ENCODE peak calls at places on chromosomes 3 and 15, in eight cellular contexts. T is NCI-H1436; P is hypothalamus; V is naive thymus-derived CD4-positive, alpha-beta T cell; Z is B cell; S is upper lobe of right lung; W is cerebellar cortex; O is stimulated activated CD8-positive, alpha-beta memory T cell treated with anti-CD3 and anti-CD28 coated beads, Interleukin-12 subunit alpha, Interleukin-12 subunit beta, amount 100 ng/mL, for 4 hours. Q is an unnamed sample.

GRCh38 chr3:170346481-170347125 is 10.9 kb upstream of the SKIL start:
- DNase-seq in W (no peak), V (no peak), O (no peak), P (no peak), S (no peak), Z (no peak), T (no peak), Q (no peak)

GRCh38 chr3:179943097-179943880 is 93.4 kb downstream of the PEX5L start:
- DNase-seq in P (peak; percentile 37), T (no peak), O (no peak), W (no peak), V (no peak), Z (no peak), S (no peak), Q (no peak)

GRCh38 chr3:183466575-183466974 is 38.2 kb upstream of the MCF2L2 start:
- DNase-seq in W (no peak), O (no peak), T (no peak), S (no peak), Z (no peak), V (no peak), P (no peak), Q (no peak)

GRCh38 chr15:74193305-74193718 is 9.3 kb downstream of the STRA6 start:
- DNase-seq in S (no peak), Z (no peak), W (no peak), P (no peak), O (no peak), V (no peak), T (no peak), Q (no peak)

GRCh38 chr3:47380026-47380600 is 708 bp upstream of the PTPN23 start:
- DNase-seq in S (no peak), P (no peak), T (no peak), O (no peak), W (no peak), V (no peak), Z (no peak), Q (no peak)

GRCh38 chr3:73784647-73785420 is 160.1 kb upstream of the PDZRN3 start:
- DNase-seq in P (no peak), O (no peak), V (no peak), T (no peak), S (no peak), Z (no peak), W (no peak), Q (no peak)

GRCh38 chr3:187713504-187713903 is 11.1 kb upstream of the RTP2 start:
- DNase-seq in P (no peak), V (peak; percentile 32), W (no peak), Z (no peak), O (no peak), S (no peak), T (no peak), Q (no peak)

GRCh38 chr15:83372434-83372873 is 74.7 kb upstream of the SH3GL3 start:
- DNase-seq in T (no peak), W (peak; percentile 3), V (no peak), Z (no peak), P (no peak), S (no peak), O (no peak), Q (no peak)

GRCh38 chr3:42772670-42773408 is at the start of gene CCDC13:
- DNase-seq in T (peak; percentile 36), V (peak; percentile 75), W (peak; percentile 81), P (peak; percentile 95), S (peak; percentile 98), O (peak; percentile 82), Z (peak; percentile 99), Q (peak; percentile 82)

GRCh38 chr3:8441969-8442559 is 59.6 kb upstream of the LMCD1 start:
- DNase-seq in S (no peak), Z (no peak), O (no peak), T (no peak), W (peak; percentile 61), P (peak; percentile 13), V (no peak), Q (no peak)

GRCh38 chr15:70835415-70835814 is 18.5 kb downstream of the LARP6 start:
- DNase-seq in P (peak; percentile 10), T (no peak), S (no peak), O (no peak), Z (no peak), W (no peak), V (no peak), Q (no peak)

GRCh38 chr3:37853691-37854413 is 7.8 kb upstream of the CTDSPL start:
- DNase-seq in T (no peak), W (peak; percentile 33), S (no peak), O (no peak), Z (no peak), P (no peak), V (no peak), Q (no peak)

GRCh38 chr3:43523454-43524053 is 98.3 kb downstream of the ANO10 start:
- DNase-seq in Z (no peak), S (no peak), P (no peak), T (no peak), V (no peak), W (no peak), O (no peak), Q (no peak)

GRCh38 chr15:80404719-80405553 is 754 bp downstream of the ARNT2 start:
- DNase-seq in O (no peak), S (peak; percentile 68), P (peak; percentile 50), T (peak; percentile 8), V (no peak), W (peak; percentile 17), Z (no peak), Q (peak; percentile 4)

GRCh38 chr15:71103102-71103676 is 12.1 kb upstream of the THSD4 start:
- DNase-seq in P (no peak), V (no peak), S (no peak), Z (no peak), W (peak; percentile 18), O (no peak), T (peak; percentile 9), Q (no peak)

GRCh38 chr15:73794501-73795133 is 41.5 kb upstream of the INSYN1 start:
- DNase-seq in S (no peak), V (no peak), O (no peak), W (no peak), Z (no peak), T (no peak), P (no peak), Q (no peak)

GRCh38 chr3:169457807-169458206 is 205.7 kb downstream of the MECOM start:
- DNase-seq in W (no peak), S (no peak), Z (no peak), O (no peak), T (no peak), P (no peak), V (no peak), Q (no peak)

GRCh38 chr3:151044706-151045105 is 40.8 kb upstream of the MED12L start:
- DNase-seq in O (no peak), S (no peak), T (no peak), P (no peak), V (no peak), W (no peak), Z (no peak), Q (no peak)

GRCh38 chr3:101381809-101382208 is 61.4 kb upstream of the IMPG2 start:
- DNase-seq in Z (no peak), V (peak; percentile 31), S (no peak), P (no peak), W (peak; percentile 17), T (peak; percentile 49), O (no peak), Q (peak; percentile 2)

GRCh38 chr3:45178131-45179023 is 32.2 kb upstream of the CDCP1 start:
- DNase-seq in O (no peak), T (no peak), S (no peak), P (no peak), Z (no peak), W (no peak), V (no peak), Q (no peak)

GRCh38 chr3:7607083-7607482 is 746.2 kb downstream of the GRM7 start:
- DNase-seq in Z (no peak), W (no peak), P (no peak), S (no peak), T (no peak), O (no peak), V (no peak), Q (no peak)

GRCh38 chr15:80068578-80068977 is 9.1 kb downstream of the ZFAND6 start:
- DNase-seq in P (no peak), V (no peak), O (no peak), T (no peak), Z (no peak), S (no peak), W (no peak), Q (no peak)

GRCh38 chr3:184757010-184757651 is 45.3 kb upstream of the MAGEF1 start:
- DNase-seq in T (no peak), W (no peak), P (peak; percentile 5), V (no peak), Z (no peak), O (no peak), S (no peak), Q (no peak)

GRCh38 chr3:47578119-47578630 is 490 bp downstream of the CSPG5 start:
- DNase-seq in P (peak; percentile 12), W (peak; percentile 31), O (peak; percentile 20), S (peak; percentile 77), Z (no peak), T (no peak), V (peak; percentile 24), Q (no peak)

Q was measured in NCI-H1092.